ENCODE peak calls at places on chromosomes 13 and 19, in six cellular contexts. A is hypothalamus, R is activated T-cell treated with anti-CD3 and anti-CD28 coated beads for 48 hours, S is NAMALWA, Q is EL, U is cardiac fibroblast. G is an unnamed sample.

GRCh38 chr19:48258350-48258749 is 2.6 kb upstream of the CARD8 start:
- DNase-seq in A (no peak), R (no peak), S (peak), Q (peak), U (peak), G (no peak)

GRCh38 chr19:14677464-14677863 is 2.8 kb upstream of the ADGRE3 start:
- DNase-seq in A (no peak), R (no peak), S (no peak), Q (no peak), U (no peak), G (no peak)

GRCh38 chr19:58407658-58408151 is 744 bp upstream of the ZNF584 start:
- DNase-seq in A (no peak), R (no peak), S (no peak), Q (no peak), U (no peak), G (no peak)

GRCh38 chr19:16320987-16321386 is 3.6 kb upstream of the KLF2 start:
- DNase-seq in A (no peak), R (no peak), S (no peak), Q (no peak), U (no peak), G (no peak)

GRCh38 chr19:35458821-35459391 is 10.8 kb downstream of the FFAR2 start:
- DNase-seq in A (no peak), R (no peak), S (peak), Q (no peak), U (no peak), G (no peak)

GRCh38 chr13:78603240-78603947 is at the start of gene POU4F1:
- DNase-seq in A (no peak), R (peak), S (peak), Q (peak), U (no peak), G (peak)

GRCh38 chr13:102018716-102019115 is 383.1 kb downstream of the FGF14 start:
- DNase-seq in A (no peak), R (no peak), S (no peak), Q (no peak), U (peak), G (no peak)

GRCh38 chr19:862529-863304 is 3.3 kb downstream of the CFD start:
- DNase-seq in A (no peak), R (peak), S (peak), Q (peak), U (peak), G (peak)

GRCh38 chr19:50794778-50795664 is 4.8 kb downstream of the ACP4 start:
- DNase-seq in A (no peak), R (no peak), S (peak), Q (peak), U (no peak), G (peak)

GRCh38 chr13:46321494-46322225 is 65.4 kb downstream of the RUBCNL start:
- DNase-seq in A (peak), R (peak), S (peak), Q (peak), U (peak), G (peak)

GRCh38 chr13:20525144-20525600 is 485 bp downstream of the CRYL1 start:
- DNase-seq in A (peak), R (peak), S (no peak), Q (peak), U (peak), G (peak)

GRCh38 chr13:112810608-112811007 is 120.8 kb downstream of the ATP11A start:
- DNase-seq in A (no peak), R (no peak), S (no peak), Q (no peak), U (no peak), G (no peak)

GRCh38 chr19:45245334-45245787 is at the start of gene EXOC3L2:
- DNase-seq in A (no peak), R (no peak), S (no peak), Q (peak), U (no peak), G (no peak)

GRCh38 chr13:35865341-35866240 is 265.6 kb downstream of the DCLK1 start:
- DNase-seq in A (no peak), R (no peak), S (no peak), Q (no peak), U (no peak), G (no peak)

GRCh38 chr13:50106559-50106958 is 91.3 kb downstream of the KCNRG start:
- DNase-seq in A (no peak), R (no peak), S (peak), Q (no peak), U (no peak), G (no peak)

G was measured in stimulated activated CD4-positive, alpha-beta T cell treated with anti-CD3 and anti-CD28 coated beads, Interleukin-2, amount 100 ng/mL, for 24 hours.